ENCODE peak calls at places on chromosome 2, in seven cellular contexts. J is HCT116, K is GM12878, U is K562, V is SK-N-SH, F is H1, L is HepG2. P is an unnamed sample.

GRCh38 chr2:9548506-9548905 is 7.1 kb downstream of the ADAM17 start:
- DNase-seq in J (no peak), K (no peak), U (no peak), V (no peak), F (no peak), L (no peak), P (no peak)

GRCh38 chr2:148829618-148830017 is 45.4 kb upstream of the KIF5C start:
- DNase-seq in J (no peak), K (no peak), U (no peak), V (no peak), F (no peak), L (no peak), P (peak)

GRCh38 chr2:109523536-109524361 is 90.0 kb downstream of the SEPTIN10 start:
- DNase-seq in J (no peak), K (no peak), U (no peak), V (no peak), F (no peak), L (peak), P (no peak)

GRCh38 chr2:223101340-223102039 is 49.5 kb downstream of the KCNE4 start:
- DNase-seq in J (peak), K (peak), U (peak), V (peak), F (peak), L (peak), P (peak)

GRCh38 chr2:31060397-31060796 is 77.8 kb downstream of the GALNT14 start:
- DNase-seq in J (no peak), K (no peak), U (no peak), V (no peak), F (no peak), L (no peak), P (no peak)

GRCh38 chr2:230944123-230944653 is 19.1 kb upstream of the GPR55 start:
- DNase-seq in J (no peak), K (peak), U (no peak), V (no peak), F (no peak), L (no peak), P (no peak)

GRCh38 chr2:186256540-186256939 is 229.5 kb upstream of the ZC3H15 start:
- DNase-seq in J (peak), K (peak), U (no peak), V (peak), F (no peak), L (peak), P (peak)

GRCh38 chr2:239216251-239216613 is 184.6 kb downstream of the HDAC4 start:
- DNase-seq in J (no peak), K (no peak), U (no peak), V (no peak), F (no peak), L (no peak), P (no peak)

GRCh38 chr2:178530625-178531142 is 50.4 kb downstream of the PLEKHA3 start:
- DNase-seq in J (no peak), K (peak), U (no peak), V (no peak), F (no peak), L (no peak), P (no peak)

GRCh38 chr2:44955593-44956449 is 14.3 kb downstream of the SIX3 start:
- DNase-seq in J (peak), K (no peak), U (peak), V (peak), F (peak), L (peak), P (peak)

GRCh38 chr2:26724004-26724750 is 31.7 kb downstream of the KCNK3 start:
- DNase-seq in J (peak), K (no peak), U (peak), V (no peak), F (no peak), L (peak), P (no peak)

GRCh38 chr2:179181002-179181401 is 83.6 kb downstream of the SESTD1 start:
- DNase-seq in J (no peak), K (no peak), U (no peak), V (no peak), F (no peak), L (no peak), P (no peak)

GRCh38 chr2:72415256-72415655 is 267.6 kb upstream of the CYP26B1 start:
- DNase-seq in J (no peak), K (no peak), U (no peak), V (peak), F (no peak), L (no peak), P (no peak)

GRCh38 chr2:7272180-7272579 is 355.0 kb downstream of the RNF144A start:
- DNase-seq in J (no peak), K (no peak), U (no peak), V (no peak), F (no peak), L (no peak), P (no peak)

GRCh38 chr2:1282552-1282951 is 130.7 kb upstream of the TPO start:
- DNase-seq in J (no peak), K (no peak), U (peak), V (peak), F (no peak), L (no peak), P (no peak)

GRCh38 chr2:200159829-200160781 is 146.4 kb upstream of the SPATS2L start:
- DNase-seq in J (no peak), K (no peak), U (no peak), V (no peak), F (no peak), L (no peak), P (no peak)

GRCh38 chr2:213015387-213016165 is 135.8 kb downstream of the IKZF2 start:
- DNase-seq in J (no peak), K (peak), U (no peak), V (no peak), F (no peak), L (no peak), P (no peak)

GRCh38 chr2:62217980-62218379 is 22.1 kb downstream of the B3GNT2 start:
- DNase-seq in J (no peak), K (no peak), U (no peak), V (no peak), F (no peak), L (no peak), P (no peak)

GRCh38 chr2:172826522-172826921 is 90.9 kb downstream of the RAPGEF4 start:
- DNase-seq in J (no peak), K (no peak), U (no peak), V (no peak), F (no peak), L (no peak), P (no peak)

GRCh38 chr2:157792345-157793052 is 83.6 kb downstream of the ACVR1 start:
- DNase-seq in J (no peak), K (no peak), U (no peak), V (no peak), F (no peak), L (no peak), P (no peak)

GRCh38 chr2:163469561-163469962 is 266.2 kb downstream of the FIGN start:
- DNase-seq in J (no peak), K (no peak), U (no peak), V (no peak), F (no peak), L (no peak), P (no peak)

GRCh38 chr2:180657054-180657453 is 323.4 kb upstream of the UBE2E3 start:
- DNase-seq in J (peak), K (no peak), U (no peak), V (no peak), F (no peak), L (no peak), P (no peak)

GRCh38 chr2:200786826-200787225 is 24.9 kb upstream of the BZW1 start:
- DNase-seq in J (peak), K (no peak), U (no peak), V (no peak), F (no peak), L (no peak), P (no peak)

GRCh38 chr2:196160966-196161365 is 10.4 kb downstream of the STK17B start:
- DNase-seq in J (no peak), K (no peak), U (no peak), V (no peak), F (no peak), L (no peak), P (no peak)

GRCh38 chr2:174336403-174337336 is 1.9 kb downstream of the SP9 start:
- DNase-seq in J (peak), K (no peak), U (peak), V (peak), F (peak), L (peak), P (no peak)

GRCh38 chr2:140242889-140243288 is 1462.7 kb upstream of the NXPH2 start:
- DNase-seq in J (no peak), K (no peak), U (no peak), V (no peak), F (no peak), L (no peak), P (no peak)

GRCh38 chr2:211454684-211455083 is 898.3 kb downstream of the CPS1 start:
- DNase-seq in J (no peak), K (no peak), U (no peak), V (no peak), F (no peak), L (no peak), P (no peak)

GRCh38 chr2:55966431-55967118 is 43.0 kb upstream of the EFEMP1 start:
- DNase-seq in J (no peak), K (no peak), U (no peak), V (no peak), F (no peak), L (no peak), P (no peak)

GRCh38 chr2:216350214-216350789 is 22.0 kb downstream of the MARCHF4 start:
- DNase-seq in J (no peak), K (no peak), U (peak), V (no peak), F (peak), L (no peak), P (no peak)

GRCh38 chr2:157830696-157831570 is 45.2 kb downstream of the ACVR1 start:
- DNase-seq in J (peak), K (no peak), U (no peak), V (no peak), F (no peak), L (peak), P (no peak)

GRCh38 chr2:86552889-86553288 is 10.4 kb downstream of the CHMP3 start:
- DNase-seq in J (no peak), K (no peak), U (no peak), V (no peak), F (no peak), L (no peak), P (no peak)

GRCh38 chr2:20214566-20215182 is 10.3 kb downstream of the SDC1 start:
- DNase-seq in J (no peak), K (no peak), U (no peak), V (no peak), F (no peak), L (no peak), P (no peak)

GRCh38 chr2:70988151-70988550 is 6.5 kb downstream of the TEX261 start:
- DNase-seq in J (no peak), K (no peak), U (peak), V (no peak), F (no peak), L (no peak), P (no peak)

GRCh38 chr2:50649626-50650397 is 382.1 kb downstream of the NRXN1 start:
- DNase-seq in J (no peak), K (no peak), U (no peak), V (no peak), F (no peak), L (no peak), P (no peak)

GRCh38 chr2:68975844-68976243 is 1.4 kb downstream of the GKN1 start:
- DNase-seq in J (no peak), K (no peak), U (no peak), V (no peak), F (no peak), L (no peak), P (no peak)

GRCh38 chr2:68978098-68978497 is 3.7 kb downstream of the GKN1 start:
- DNase-seq in J (no peak), K (no peak), U (no peak), V (no peak), F (no peak), L (no peak), P (no peak)

GRCh38 chr2:68977453-68977852 is 3.0 kb downstream of the GKN1 start:
- DNase-seq in J (no peak), K (no peak), U (no peak), V (no peak), F (no peak), L (no peak), P (no peak)

GRCh38 chr2:68974946-68975665 is 670 bp downstream of the GKN1 start:
- DNase-seq in J (no peak), K (no peak), U (no peak), V (no peak), F (no peak), L (no peak), P (no peak)

DNA sequence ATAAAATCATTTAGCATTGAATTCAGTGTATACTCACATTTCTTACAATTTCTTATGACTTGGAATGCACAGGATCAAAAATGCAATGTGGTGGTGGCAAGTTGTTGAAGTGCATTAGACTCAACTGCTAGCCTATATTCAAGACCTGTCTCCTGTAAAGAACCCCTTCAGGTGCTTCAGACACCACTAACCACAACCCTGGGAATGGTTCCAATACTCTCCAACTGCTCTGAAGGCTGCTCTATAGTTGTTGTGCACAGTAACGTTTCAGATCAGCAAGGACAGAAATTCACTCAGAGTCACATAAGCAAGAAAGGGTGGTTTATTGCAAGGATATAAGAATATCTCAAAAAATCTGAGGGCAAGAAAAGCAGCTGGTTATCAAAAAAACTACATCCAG is 6.5 kb downstream of the GKN1 start:
- DNase-seq in J (no peak), K (no peak), U (no peak), V (no peak), F (no peak), L (no peak), P (no peak)
- TF ChIP-seq JUND in J (no peak), K (no peak), U (no peak), V (no peak), F (no peak), L (no peak), P (no peak)

GRCh38 chr2:221517362-221518121 is 54.6 kb downstream of the EPHA4 start:
- DNase-seq in J (peak), K (peak), U (no peak), V (no peak), F (no peak), L (no peak), P (no peak)
- TF ChIP-seq JUND in J (no peak), K (peak), U (no peak), V (no peak), F (no peak), L (no peak), P (no peak)

GRCh38 chr2:65456074-65456473 is 23.7 kb upstream of the SPRED2 start:
- DNase-seq in J (no peak), K (no peak), U (no peak), V (no peak), F (no peak), L (no peak), P (no peak)
- TF ChIP-seq JUND in J (no peak), K (no peak), U (no peak), V (peak), F (no peak), L (no peak), P (no peak)

DNA sequence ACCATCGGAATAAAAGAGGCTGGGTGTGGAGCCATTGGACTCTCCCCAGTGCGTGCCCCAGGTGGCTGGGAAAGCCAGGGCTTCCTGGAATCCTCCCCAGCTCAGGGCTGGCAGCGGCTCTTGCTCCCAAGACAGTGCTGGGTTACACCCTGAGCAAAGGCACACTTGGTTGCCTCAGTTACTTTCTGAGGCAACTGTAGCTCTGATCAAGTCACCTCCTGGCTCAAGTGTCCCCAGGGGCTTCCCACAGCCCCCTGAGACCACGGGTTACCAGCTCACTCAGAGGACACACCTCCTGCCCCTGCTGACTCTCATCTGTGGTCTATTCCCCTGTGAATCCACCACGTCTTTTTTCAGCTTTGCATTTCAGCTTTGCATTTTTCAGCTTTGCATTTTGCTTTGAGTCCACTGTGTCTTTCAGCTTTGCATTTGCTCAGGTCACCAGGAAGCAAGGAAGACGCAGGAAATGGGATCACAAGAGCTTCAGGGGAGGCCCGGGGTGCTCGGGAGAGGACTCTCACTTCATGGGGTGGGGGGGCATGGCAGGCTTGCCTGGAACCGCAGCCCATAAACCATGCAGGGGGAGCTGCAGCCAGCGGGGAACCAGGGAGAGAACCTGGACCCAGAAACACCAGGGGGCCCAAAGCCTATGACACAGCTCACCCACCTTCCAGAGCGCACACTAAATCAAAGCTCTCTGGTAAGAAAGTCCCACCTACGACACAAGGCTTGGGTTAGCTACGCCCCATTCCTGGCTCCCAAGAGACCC is 138.0 kb upstream of the ASB18 start:
- DNase-seq in J (no peak), K (peak), U (no peak), V (no peak), F (no peak), L (no peak), P (no peak)
- TF ChIP-seq JUND in J (no peak), K (no peak), U (no peak), V (no peak), F (no peak), L (no peak), P (no peak)

GRCh38 chr2:188217266-188217665 is 74.4 kb upstream of the GULP1 start:
- DNase-seq in J (no peak), K (no peak), U (no peak), V (no peak), F (no peak), L (no peak), P (no peak)
- TF ChIP-seq JUND in J (no peak), K (no peak), U (no peak), V (no peak), F (no peak), L (no peak), P (no peak)

GRCh38 chr2:43255249-43255960 is 29.0 kb upstream of the ZFP36L2 start:
- DNase-seq in J (no peak), K (no peak), U (no peak), V (no peak), F (no peak), L (peak), P (no peak)
- TF ChIP-seq JUND in J (no peak), K (no peak), U (no peak), V (no peak), F (no peak), L (no peak), P (no peak)

GRCh38 chr2:98555681-98556080 is 52.6 kb downstream of the COA5 start:
- DNase-seq in J (no peak), K (no peak), U (no peak), V (no peak), F (no peak), L (no peak), P (no peak)
- TF ChIP-seq JUND in J (no peak), K (no peak), U (no peak), V (no peak), F (no peak), L (no peak), P (no peak)

GRCh38 chr2:206988884-206989283 is 49.6 kb downstream of the CPO start:
- DNase-seq in J (no peak), K (no peak), U (no peak), V (no peak), F (no peak), L (no peak), P (no peak)
- TF ChIP-seq JUND in J (no peak), K (no peak), U (no peak), V (no peak), F (no peak), L (no peak), P (no peak)

GRCh38 chr2:48711343-48711742 is 44.2 kb downstream of the LHCGR start:
- DNase-seq in J (no peak), K (no peak), U (no peak), V (no peak), F (no peak), L (no peak), P (no peak)

GRCh38 chr2:48712151-48712550 is 43.4 kb downstream of the LHCGR start:
- DNase-seq in J (no peak), K (no peak), U (no peak), V (no peak), F (no peak), L (no peak), P (no peak)

DNA sequence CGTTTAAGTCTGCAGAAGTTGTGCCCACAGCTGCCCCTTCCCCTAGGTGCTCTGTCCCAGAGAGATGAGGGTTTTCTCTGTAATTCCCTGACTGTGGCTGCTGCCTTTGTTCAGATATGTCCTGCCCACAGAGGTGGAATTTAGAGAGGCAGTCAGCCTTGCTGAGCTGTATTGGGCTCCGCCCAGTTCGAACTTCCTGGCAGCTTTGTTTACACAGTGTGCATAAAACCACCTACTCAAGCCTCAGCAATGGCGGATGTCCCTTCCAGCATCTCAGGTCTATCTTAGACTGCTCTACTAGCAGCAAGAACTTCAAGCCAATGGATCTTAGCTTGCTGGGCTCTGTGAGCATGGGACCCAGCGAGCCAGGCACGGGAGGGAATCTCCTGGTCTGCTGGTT is 48.1 kb downstream of the LHCGR start:
- DNase-seq in J (no peak), K (no peak), U (no peak), V (no peak), F (no peak), L (peak), P (peak)
- TF ChIP-seq JUND in J (no peak), K (no peak), U (no peak), V (no peak), F (no peak), L (no peak), P (no peak)

P was measured in T47D.